ENCODE peak calls at places on chromosome 2, in six cellular contexts. One of them, this sample, is unnamed.

GRCh38 chr2:170320948-170321347 is 143.0 kb downstream of the MYO3B start:
- DNase-seq in HCT116: no peak
- DNase-seq in AG10803: no peak
- DNase-seq in heart left ventricle: no peak
- DNase-seq in BJ: no peak
- DNase-seq in CD8-positive, alpha-beta T cell: no peak
- DNase-seq in this sample: no peak

GRCh38 chr2:203783496-203784203 is 77.2 kb downstream of the CD28 start:
- DNase-seq in CD8-positive, alpha-beta T cell: no peak
- DNase-seq in heart left ventricle: no peak
- DNase-seq in BJ: peak
- DNase-seq in AG10803: peak
- DNase-seq in HCT116: no peak
- DNase-seq in this sample: no peak

GRCh38 chr2:2271471-2271941 is 59.6 kb downstream of the MYT1L start:
- DNase-seq in heart left ventricle: peak
- DNase-seq in HCT116: no peak
- DNase-seq in BJ: peak
- DNase-seq in CD8-positive, alpha-beta T cell: no peak
- DNase-seq in AG10803: peak
- DNase-seq in this sample: peak

GRCh38 chr2:200172944-200173481 is 133.5 kb upstream of the SPATS2L start:
- DNase-seq in CD8-positive, alpha-beta T cell: no peak
- DNase-seq in BJ: peak
- DNase-seq in AG10803: peak
- DNase-seq in heart left ventricle: no peak
- DNase-seq in HCT116: no peak
- DNase-seq in this sample: no peak

GRCh38 chr2:42450136-42450535 is 43.6 kb downstream of the KCNG3 start:
- DNase-seq in AG10803: peak
- DNase-seq in heart left ventricle: no peak
- DNase-seq in CD8-positive, alpha-beta T cell: no peak
- DNase-seq in HCT116: no peak
- DNase-seq in BJ: no peak
- DNase-seq in this sample: no peak

GRCh38 chr2:43178602-43179542 is 47.5 kb downstream of the ZFP36L2 start:
- DNase-seq in BJ: peak
- DNase-seq in AG10803: peak
- DNase-seq in heart left ventricle: peak
- DNase-seq in CD8-positive, alpha-beta T cell: peak
- DNase-seq in HCT116: peak
- DNase-seq in this sample: no peak

GRCh38 chr2:190343500-190344274 is at the start of gene INPP1:
- DNase-seq in AG10803: peak
- DNase-seq in heart left ventricle: peak
- DNase-seq in BJ: no peak
- DNase-seq in CD8-positive, alpha-beta T cell: peak
- DNase-seq in HCT116: no peak
- DNase-seq in this sample: peak

GRCh38 chr2:46706264-46706983 is 209.2 kb downstream of the MCFD2 start:
- DNase-seq in BJ: no peak
- DNase-seq in HCT116: no peak
- DNase-seq in AG10803: peak
- DNase-seq in heart left ventricle: no peak
- DNase-seq in CD8-positive, alpha-beta T cell: no peak
- DNase-seq in this sample: no peak

GRCh38 chr2:205644018-205644417 is 38.3 kb upstream of the NRP2 start:
- DNase-seq in CD8-positive, alpha-beta T cell: no peak
- DNase-seq in AG10803: no peak
- DNase-seq in HCT116: no peak
- DNase-seq in heart left ventricle: no peak
- DNase-seq in BJ: no peak
- DNase-seq in this sample: no peak

GRCh38 chr2:205642562-205643350 is 39.5 kb upstream of the NRP2 start:
- DNase-seq in BJ: no peak
- DNase-seq in AG10803: no peak
- DNase-seq in heart left ventricle: no peak
- DNase-seq in HCT116: no peak
- DNase-seq in CD8-positive, alpha-beta T cell: no peak
- DNase-seq in this sample: no peak

GRCh38 chr2:205650931-205651330 is 31.4 kb upstream of the NRP2 start:
- DNase-seq in BJ: no peak
- DNase-seq in heart left ventricle: no peak
- DNase-seq in AG10803: peak
- DNase-seq in CD8-positive, alpha-beta T cell: no peak
- DNase-seq in HCT116: no peak
- DNase-seq in this sample: no peak

GRCh38 chr2:205650450-205650849 is 31.9 kb upstream of the NRP2 start:
- DNase-seq in HCT116: no peak
- DNase-seq in CD8-positive, alpha-beta T cell: no peak
- DNase-seq in BJ: peak
- DNase-seq in heart left ventricle: no peak
- DNase-seq in AG10803: peak
- DNase-seq in this sample: peak

DNA sequence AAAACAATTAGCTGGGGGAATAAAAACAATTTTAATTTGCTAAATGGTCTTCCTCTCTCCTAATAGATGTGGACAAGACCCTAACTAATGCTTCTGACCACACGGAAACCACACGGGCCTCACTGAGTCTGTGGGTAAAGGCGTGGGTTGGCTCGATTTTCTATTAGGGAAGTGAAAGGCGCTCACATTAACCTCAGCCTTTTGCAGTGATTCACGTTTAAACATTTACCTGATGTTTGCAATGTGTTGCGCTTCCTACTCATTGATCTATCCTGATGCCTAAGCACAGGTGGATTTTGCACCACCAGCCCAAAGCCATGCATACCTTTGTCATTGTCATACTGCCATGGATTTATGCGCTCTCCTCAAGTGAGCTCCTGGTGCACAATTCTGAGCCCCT is 35.6 kb upstream of the NRP2 start:
- DNase-seq in HCT116: no peak
- DNase-seq in BJ: no peak
- DNase-seq in AG10803: no peak
- DNase-seq in heart left ventricle: no peak
- DNase-seq in CD8-positive, alpha-beta T cell: no peak
- DNase-seq in this sample: no peak
- H3K4me3 ChIP-seq in HCT116: no peak
- H3K4me3 ChIP-seq in BJ: no peak
- H3K4me3 ChIP-seq in AG10803: no peak
- H3K4me3 ChIP-seq in heart left ventricle: no peak
- H3K4me3 ChIP-seq in CD8-positive, alpha-beta T cell: no peak
- H3K4me3 ChIP-seq in this sample: no peak

GRCh38 chr2:134392689-134393476 is 139.0 kb downstream of the MGAT5 start:
- DNase-seq in AG10803: peak
- DNase-seq in CD8-positive, alpha-beta T cell: no peak
- DNase-seq in BJ: no peak
- DNase-seq in HCT116: no peak
- DNase-seq in heart left ventricle: no peak
- DNase-seq in this sample: no peak
- TF ChIP-seq CTCF in AG10803: no peak
- TF ChIP-seq CTCF in CD8-positive, alpha-beta T cell: no peak
- TF ChIP-seq CTCF in BJ: no peak
- TF ChIP-seq CTCF in HCT116: no peak
- TF ChIP-seq CTCF in heart left ventricle: no peak
- TF ChIP-seq CTCF in this sample: no peak

GRCh38 chr2:54557211-54557600 is 101.1 kb downstream of the SPTBN1 start:
- DNase-seq in BJ: no peak
- DNase-seq in heart left ventricle: no peak
- DNase-seq in AG10803: no peak
- DNase-seq in HCT116: no peak
- DNase-seq in CD8-positive, alpha-beta T cell: no peak
- DNase-seq in this sample: no peak
- H3K4me3 ChIP-seq in BJ: no peak
- H3K4me3 ChIP-seq in heart left ventricle: no peak
- H3K4me3 ChIP-seq in AG10803: no peak
- H3K4me3 ChIP-seq in HCT116: peak
- H3K4me3 ChIP-seq in CD8-positive, alpha-beta T cell: peak
- H3K4me3 ChIP-seq in this sample: peak

GRCh38 chr2:177676636-177677035 is 284.1 kb downstream of the AGPS start:
- DNase-seq in CD8-positive, alpha-beta T cell: no peak
- DNase-seq in BJ: no peak
- DNase-seq in HCT116: no peak
- DNase-seq in heart left ventricle: no peak
- DNase-seq in AG10803: no peak
- DNase-seq in this sample: no peak

GRCh38 chr2:177671662-177672061 is 279.1 kb downstream of the AGPS start:
- DNase-seq in AG10803: no peak
- DNase-seq in BJ: no peak
- DNase-seq in HCT116: no peak
- DNase-seq in CD8-positive, alpha-beta T cell: no peak
- DNase-seq in heart left ventricle: no peak
- DNase-seq in this sample: no peak

GRCh38 chr2:177670791-177671528 is 278.4 kb downstream of the AGPS start:
- DNase-seq in HCT116: no peak
- DNase-seq in BJ: no peak
- DNase-seq in CD8-positive, alpha-beta T cell: no peak
- DNase-seq in AG10803: no peak
- DNase-seq in heart left ventricle: no peak
- DNase-seq in this sample: no peak

GRCh38 chr2:177675256-177676220 is 283.0 kb downstream of the AGPS start:
- DNase-seq in HCT116: no peak
- DNase-seq in AG10803: no peak
- DNase-seq in CD8-positive, alpha-beta T cell: no peak
- DNase-seq in heart left ventricle: no peak
- DNase-seq in BJ: no peak
- DNase-seq in this sample: peak

DNA sequence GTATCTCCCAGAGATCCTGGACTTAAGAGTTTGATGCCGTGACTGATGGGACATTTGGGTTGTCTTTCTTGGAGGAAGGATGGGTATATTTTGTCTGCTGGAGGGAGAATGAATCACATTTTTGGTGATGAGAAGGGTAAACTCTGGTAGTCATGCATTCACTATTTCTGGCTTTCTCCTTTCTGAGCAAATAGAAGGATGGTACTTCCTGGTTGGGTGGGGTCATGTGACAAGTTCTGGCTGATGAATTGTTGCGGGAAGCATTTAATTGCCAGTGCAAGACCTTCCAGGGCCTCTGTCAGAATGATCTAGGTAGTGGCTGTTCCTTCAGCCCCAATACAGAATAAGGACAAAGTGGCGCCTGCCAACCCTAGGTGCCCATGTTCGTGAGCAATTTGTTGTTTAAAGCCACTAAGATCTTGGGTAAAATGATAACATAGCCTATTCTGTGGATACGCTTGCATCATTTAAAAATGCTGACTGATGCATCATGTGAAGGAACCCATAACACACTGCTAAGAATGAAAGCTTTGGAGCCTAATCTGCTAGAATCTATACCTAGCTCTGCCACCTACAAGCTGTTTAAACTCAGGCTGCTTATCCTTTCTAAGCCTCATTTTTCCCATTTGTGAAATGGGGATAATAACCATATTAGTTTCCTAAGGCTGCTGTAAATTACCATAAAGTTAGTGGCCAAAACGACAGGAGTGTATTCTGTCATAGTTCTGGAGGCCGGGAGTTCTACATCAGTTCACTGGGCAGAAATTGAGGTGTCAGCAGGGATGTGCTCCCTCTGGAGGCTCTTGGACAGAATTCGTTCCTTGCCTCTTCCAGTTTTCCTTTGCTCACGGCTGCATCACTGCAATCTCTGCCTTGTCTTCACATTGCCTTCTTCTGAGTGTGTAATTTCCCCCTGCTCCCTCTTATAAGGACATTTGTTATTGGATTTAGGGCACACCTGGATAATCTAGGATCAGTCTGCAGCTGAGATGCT is 281.3 kb downstream of the AGPS start:
- DNase-seq in AG10803: no peak
- DNase-seq in HCT116: no peak
- DNase-seq in BJ: no peak
- DNase-seq in CD8-positive, alpha-beta T cell: no peak
- DNase-seq in heart left ventricle: no peak
- DNase-seq in this sample: no peak
- TF ChIP-seq CTCF in AG10803: peak
- TF ChIP-seq CTCF in HCT116: no peak
- TF ChIP-seq CTCF in BJ: peak
- TF ChIP-seq CTCF in CD8-positive, alpha-beta T cell: no peak
- TF ChIP-seq CTCF in heart left ventricle: no peak
- TF ChIP-seq CTCF in this sample: peak

GRCh38 chr2:197255550-197255949 is 55.0 kb downstream of the ANKRD44 start:
- DNase-seq in CD8-positive, alpha-beta T cell: peak
- DNase-seq in BJ: no peak
- DNase-seq in heart left ventricle: peak
- DNase-seq in HCT116: no peak
- DNase-seq in AG10803: peak
- DNase-seq in this sample: peak
- H3K4me3 ChIP-seq in CD8-positive, alpha-beta T cell: peak
- H3K4me3 ChIP-seq in BJ: no peak
- H3K4me3 ChIP-seq in heart left ventricle: no peak
- H3K4me3 ChIP-seq in HCT116: no peak
- H3K4me3 ChIP-seq in AG10803: peak
- H3K4me3 ChIP-seq in this sample: peak

DNA sequence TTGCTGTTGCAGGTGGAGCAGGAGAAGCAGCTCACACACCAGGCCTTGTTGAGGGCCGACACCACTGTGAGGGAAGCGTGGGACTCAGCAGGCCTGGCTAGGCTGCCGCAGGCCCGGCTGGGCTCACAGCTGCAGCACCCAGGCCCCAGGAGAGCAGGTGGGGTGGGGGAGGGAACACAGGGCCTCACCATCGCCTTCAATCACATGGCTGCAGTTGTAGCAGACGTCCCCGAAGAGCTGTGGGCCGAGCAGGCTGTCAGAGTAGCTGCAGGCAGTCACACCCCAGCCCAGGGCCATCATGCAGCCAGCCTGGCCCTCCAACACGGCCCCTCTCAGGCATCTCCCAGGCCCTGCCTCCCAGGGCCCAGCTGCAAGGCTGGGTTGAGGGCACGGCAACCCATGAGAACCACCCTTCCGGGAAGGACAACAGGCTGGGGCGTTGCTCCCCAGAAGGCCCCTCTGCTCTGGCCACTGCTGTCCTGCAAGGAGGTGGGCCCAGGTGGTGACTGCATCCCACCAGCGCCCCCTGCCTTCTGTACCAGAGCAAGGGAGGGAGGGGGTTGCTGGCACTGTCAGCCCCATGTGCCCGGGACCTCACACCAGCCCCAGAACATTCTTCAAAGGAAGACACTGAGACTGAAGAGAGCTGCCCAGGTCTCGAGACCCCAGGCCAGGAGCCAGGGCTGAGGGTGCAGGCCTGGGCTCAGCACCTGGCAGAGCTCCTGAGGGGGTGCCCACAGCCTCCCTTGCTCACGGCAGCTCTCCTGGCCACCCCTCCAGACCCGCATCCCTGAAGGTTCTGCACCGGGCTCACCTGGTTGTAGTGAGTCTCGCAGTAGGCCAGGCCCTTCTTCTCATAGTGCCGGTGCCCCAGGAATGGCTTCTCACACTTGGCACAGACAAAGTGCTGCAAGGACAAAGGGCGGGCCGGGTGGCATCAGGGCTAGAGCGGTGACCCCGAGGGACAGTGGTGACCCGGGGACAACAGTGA is 5.6 kb upstream of the GPR17 start:
- DNase-seq in CD8-positive, alpha-beta T cell: peak
- DNase-seq in BJ: no peak
- DNase-seq in AG10803: no peak
- DNase-seq in HCT116: no peak
- DNase-seq in heart left ventricle: no peak
- DNase-seq in this sample: peak
- TF ChIP-seq CTCF in CD8-positive, alpha-beta T cell: peak
- TF ChIP-seq CTCF in BJ: peak
- TF ChIP-seq CTCF in AG10803: peak
- TF ChIP-seq CTCF in HCT116: no peak
- TF ChIP-seq CTCF in heart left ventricle: peak
- TF ChIP-seq CTCF in this sample: peak

GRCh38 chr2:219368690-219369108 is 19.0 kb downstream of the DNPEP start:
- DNase-seq in BJ: peak
- DNase-seq in AG10803: peak
- DNase-seq in HCT116: no peak
- DNase-seq in CD8-positive, alpha-beta T cell: no peak
- DNase-seq in heart left ventricle: peak
- DNase-seq in this sample: no peak
- H3K4me3 ChIP-seq in BJ: no peak
- H3K4me3 ChIP-seq in AG10803: peak
- H3K4me3 ChIP-seq in HCT116: no peak
- H3K4me3 ChIP-seq in CD8-positive, alpha-beta T cell: no peak
- H3K4me3 ChIP-seq in heart left ventricle: no peak
- H3K4me3 ChIP-seq in this sample: no peak

This sample was measured in BE2C.